ENCODE peak calls at places on chromosome 16, in seven cellular contexts. Z, X, A, B, S, V and Y are unnamed samples.

GRCh38 chr16:7161886-7162285 is 170.8 kb upstream of the RBFOX1 start:
- DNase-seq in Z (no peak), X (no peak), A (no peak), B (no peak), S (no peak), V (no peak), Y (no peak)

GRCh38 chr16:55703003-55704001 is 47.5 kb downstream of the SLC6A2 start:
- DNase-seq in Z (peak; percentile 7), X (peak; percentile 36), A (peak; percentile 9), B (peak; percentile 87), S (no peak), V (peak; percentile 41), Y (no peak)

GRCh38 chr16:85853641-85854545 is 45.1 kb upstream of the IRF8 start:
- DNase-seq in Z (no peak), X (no peak), A (no peak), B (no peak), S (peak; percentile 45), V (no peak), Y (no peak)

GRCh38 chr16:67926181-67926742 is 5.4 kb downstream of the CTRL start:
- DNase-seq in Z (no peak), X (no peak), A (no peak), B (peak; percentile 34), S (peak; percentile 86), V (no peak), Y (peak; percentile 34)

GRCh38 chr16:80147021-80147680 is 393.6 kb upstream of the DYNLRB2 start:
- DNase-seq in Z (no peak), X (no peak), A (no peak), B (no peak), S (no peak), V (no peak), Y (no peak)

GRCh38 chr16:17607624-17608023 is 136.9 kb upstream of the XYLT1 start:
- DNase-seq in Z (no peak), X (no peak), A (no peak), B (no peak), S (no peak), V (no peak), Y (no peak)

GRCh38 chr16:88469615-88470395 is 16.7 kb downstream of the ZFPM1 start:
- DNase-seq in Z (peak; percentile 52), X (no peak), A (peak; percentile 66), B (no peak), S (no peak), V (no peak), Y (no peak)

GRCh38 chr16:3119701-3120408 is 7.5 kb downstream of the ZNF205 start:
- DNase-seq in Z (no peak), X (no peak), A (no peak), B (no peak), S (no peak), V (no peak), Y (no peak)

GRCh38 chr16:76278976-76279375 is 1.8 kb downstream of the CNTNAP4 start:
- DNase-seq in Z (no peak), X (no peak), A (no peak), B (peak; percentile 63), S (no peak), V (no peak), Y (no peak)

GRCh38 chr16:27463741-27464662 is 62.0 kb downstream of the IL21R start:
- DNase-seq in Z (peak; percentile 69), X (no peak), A (peak; percentile 90), B (no peak), S (no peak), V (no peak), Y (no peak)

GRCh38 chr16:72123426-72123825 is 29.8 kb downstream of the DHX38 start:
- DNase-seq in Z (no peak), X (no peak), A (no peak), B (no peak), S (no peak), V (no peak), Y (no peak)

GRCh38 chr16:72126429-72126765 is 32.8 kb downstream of the DHX38 start:
- DNase-seq in Z (no peak), X (peak; percentile 40), A (no peak), B (no peak), S (no peak), V (no peak), Y (no peak)

GRCh38 chr16:72124148-72124547 is 30.5 kb downstream of the DHX38 start:
- DNase-seq in Z (no peak), X (no peak), A (no peak), B (no peak), S (no peak), V (no peak), Y (no peak)

GRCh38 chr16:72125635-72126428 is 32.2 kb downstream of the DHX38 start:
- DNase-seq in Z (no peak), X (no peak), A (no peak), B (no peak), S (no peak), V (no peak), Y (no peak)

DNA sequence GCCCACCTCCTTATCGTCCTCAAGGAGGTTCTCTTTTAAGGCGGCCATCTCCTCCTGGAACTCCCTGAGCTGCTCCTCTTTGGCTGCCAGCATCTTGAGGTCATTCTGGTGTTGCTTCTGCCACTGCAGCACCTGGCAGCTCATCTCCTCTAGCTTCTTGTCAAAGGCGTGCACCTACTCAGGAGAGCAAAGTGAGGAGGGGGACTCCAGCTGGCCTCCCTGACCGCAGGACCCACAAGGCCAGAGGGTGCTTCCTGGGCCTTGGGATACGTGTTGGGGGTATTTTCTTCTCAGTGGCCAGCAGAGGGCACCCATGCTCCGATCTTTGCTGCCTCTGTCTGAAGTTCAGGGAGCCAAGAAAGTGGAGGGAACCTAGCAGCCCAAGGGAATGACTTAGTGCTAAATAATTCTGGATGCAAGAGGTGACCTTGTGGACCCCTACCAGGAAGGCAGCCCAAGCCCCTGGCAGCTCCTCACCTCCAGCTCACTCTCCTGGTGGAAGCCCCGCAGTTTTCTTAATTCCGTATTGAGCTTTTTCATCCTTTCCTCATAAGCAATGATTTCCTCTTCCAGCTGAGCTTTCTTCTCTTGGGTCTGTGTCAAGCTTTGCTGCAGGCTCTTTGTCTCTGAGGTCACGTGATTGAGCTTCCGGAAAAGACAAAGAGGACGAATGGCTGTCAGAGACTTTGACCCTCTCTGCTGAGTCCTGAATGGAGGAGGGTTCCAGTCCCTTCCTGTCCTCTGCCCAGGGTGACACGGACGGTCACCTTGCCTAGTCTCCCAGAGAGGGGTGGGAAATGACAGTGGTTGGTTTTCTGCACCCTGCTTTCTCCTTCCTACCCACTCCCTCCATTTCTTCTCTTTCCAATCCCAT is 31.4 kb downstream of the DHX38 start:
- DNase-seq in Z (peak; percentile 38), X (peak; percentile 56), A (peak; percentile 17), B (peak; percentile 82), S (peak; percentile 84), V (peak; percentile 34), Y (peak; percentile 26)
- H3K4me3 ChIP-seq in Z (no peak overlapping the region), X (no peak overlapping the region), A (no peak overlapping the region), B (no peak overlapping the region), S (no peak overlapping the region), V (no peak overlapping the region), Y (no peak overlapping the region)

DNA sequence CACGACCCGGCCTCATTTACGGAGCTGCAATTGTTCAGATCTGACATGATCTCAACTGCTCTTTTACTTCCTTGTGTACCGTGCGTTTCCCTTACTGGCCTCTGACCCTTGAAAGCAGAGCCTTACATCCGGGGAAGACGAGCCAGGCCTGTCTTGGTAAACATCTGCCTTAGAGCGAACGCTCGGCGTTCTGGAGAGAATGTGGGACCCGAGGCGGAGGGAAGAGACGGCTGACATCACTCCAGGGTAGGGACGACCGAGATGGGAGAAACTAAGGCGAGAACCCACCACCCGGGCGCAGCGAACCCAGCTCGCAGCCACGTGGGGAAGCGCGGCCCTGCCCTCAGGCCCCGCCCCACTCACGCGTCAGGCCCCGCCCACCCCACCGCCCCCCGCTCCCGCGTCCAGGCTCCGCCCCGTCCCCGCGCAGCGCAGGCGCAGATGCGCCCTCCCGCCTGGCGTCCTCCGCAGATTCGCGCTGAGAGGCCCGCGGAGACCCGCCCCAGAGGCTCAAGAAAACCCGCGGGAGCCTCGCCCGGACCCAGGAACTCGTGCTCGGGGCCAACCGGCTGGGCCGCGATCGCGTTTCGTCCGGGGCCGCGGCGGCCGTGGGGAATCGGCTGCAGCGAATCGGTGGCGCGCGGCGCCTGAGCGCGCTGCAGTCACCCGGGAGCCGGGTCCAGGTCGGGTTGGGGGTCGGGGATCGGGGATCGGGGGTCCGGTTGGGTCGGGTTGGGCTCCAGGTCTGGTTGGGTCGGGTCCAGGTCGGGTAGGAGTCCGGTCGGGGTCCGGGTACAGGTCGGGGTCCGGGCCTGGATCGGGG is at the start of gene TELO2:
- DNase-seq in Z (peak; percentile 88), X (peak; percentile 51), A (peak; percentile 85), B (peak; percentile 80), S (peak; percentile 85), V (peak; percentile 42), Y (peak; percentile 75)
- H3K4me3 ChIP-seq in Z (peak within 1 kb of the TSS; percentile 72), X (peak within 1 kb of the TSS; percentile 54), A (peak within 1 kb of the TSS; percentile 61), B (peak within 1 kb of the TSS; percentile 79), S (peak within 1 kb of the TSS; percentile 79), V (peak within 1 kb of the TSS; percentile 75), Y (peak within 1 kb of the TSS; percentile 99)

GRCh38 chr16:1975432-1976215 is 3.8 kb downstream of the TBL3 start:
- DNase-seq in Z (no peak), X (no peak), A (no peak), B (no peak), S (no peak), V (no peak), Y (no peak)

GRCh38 chr16:1972490-1972877 is 631 bp downstream of the TBL3 start:
- DNase-seq in Z (no peak), X (no peak), A (no peak), B (no peak), S (no peak), V (no peak), Y (peak; percentile 51)

GRCh38 chr16:1971678-1972489 is at the start of gene TBL3:
- DNase-seq in Z (peak; percentile 98), X (peak; percentile 90), A (peak; percentile 97), B (peak; percentile 92), S (peak; percentile 96), V (peak; percentile 83), Y (peak; percentile 97)

GRCh38 chr16:1974157-1975070 is 2.6 kb downstream of the TBL3 start:
- DNase-seq in Z (no peak), X (no peak), A (no peak), B (no peak), S (no peak), V (no peak), Y (no peak)

GRCh38 chr16:1973461-1974156 is 1.8 kb downstream of the TBL3 start:
- DNase-seq in Z (no peak), X (no peak), A (no peak), B (no peak), S (no peak), V (no peak), Y (no peak)
- H3K4me3 ChIP-seq in Z (no peak overlapping the region), X (no peak overlapping the region), A (no peak overlapping the region), B (no peak overlapping the region), S (no peak overlapping the region), V (no peak overlapping the region), Y (peak overlapping the region; percentile 83)

GRCh38 chr16:13911871-13912270 is 8.1 kb upstream of the ERCC4 start:
- DNase-seq in Z (no peak), X (no peak), A (no peak), B (no peak), S (no peak), V (no peak), Y (no peak)

GRCh38 chr16:13909069-13909468 is 10.9 kb upstream of the ERCC4 start:
- DNase-seq in Z (no peak), X (no peak), A (no peak), B (no peak), S (no peak), V (no peak), Y (no peak)

GRCh38 chr16:13907431-13907830 is 12.5 kb upstream of the ERCC4 start:
- DNase-seq in Z (no peak), X (no peak), A (no peak), B (no peak), S (no peak), V (no peak), Y (no peak)

GRCh38 chr16:13911306-13911705 is 8.6 kb upstream of the ERCC4 start:
- DNase-seq in Z (no peak), X (no peak), A (no peak), B (no peak), S (no peak), V (no peak), Y (no peak)

GRCh38 chr16:13909872-13910303 is 10.1 kb upstream of the ERCC4 start:
- DNase-seq in Z (no peak), X (no peak), A (no peak), B (peak; percentile 99), S (peak; percentile 89), V (peak; percentile 47), Y (peak; percentile 96)
- H3K4me3 ChIP-seq in Z (no peak overlapping the region), X (no peak overlapping the region), A (no peak overlapping the region), B (no peak overlapping the region), S (no peak overlapping the region), V (no peak overlapping the region), Y (no peak overlapping the region)